ENCODE peak calls at places on chromosomes 12 and 14, in eight cellular contexts. R, T, O, J, A, G, N and S are unnamed samples.

GRCh38 chr14:95410838-95411237 is 91.1 kb upstream of the CLMN start:
- DNase-seq in R (no peak), T (no peak), O (no peak), J (no peak), A (no peak), G (no peak), N (no peak), S (no peak)

GRCh38 chr14:51020024-51020710 is 74.7 kb downstream of the TRIM9 start:
- DNase-seq in R (peak), T (no peak), O (no peak), J (no peak), A (no peak), G (no peak), N (no peak), S (no peak)

GRCh38 chr14:54564071-54564798 is 2.7 kb upstream of the SAMD4A start:
- DNase-seq in R (peak), T (peak), O (no peak), J (no peak), A (peak), G (no peak), N (peak), S (peak)

GRCh38 chr12:4252595-4252994 is 21.0 kb upstream of the CCND2 start:
- DNase-seq in R (no peak), T (no peak), O (no peak), J (no peak), A (no peak), G (no peak), N (no peak), S (no peak)

GRCh38 chr14:71762575-71762974 is 169.7 kb upstream of the RGS6 start:
- DNase-seq in R (no peak), T (no peak), O (no peak), J (no peak), A (no peak), G (no peak), N (no peak), S (no peak)

GRCh38 chr12:131074221-131075083 is 120.7 kb downstream of the ADGRD1 start:
- DNase-seq in R (peak), T (no peak), O (no peak), J (no peak), A (no peak), G (peak), N (no peak), S (no peak)

GRCh38 chr14:100129161-100129589 is 30.3 kb downstream of the DEGS2 start:
- DNase-seq in R (peak), T (peak), O (no peak), J (no peak), A (no peak), G (no peak), N (no peak), S (no peak)

GRCh38 chr12:48184549-48184922 is 1.1 kb downstream of the CCDC184 start:
- DNase-seq in R (no peak), T (no peak), O (no peak), J (no peak), A (no peak), G (no peak), N (no peak), S (no peak)

GRCh38 chr14:90409209-90409730 is 12.4 kb downstream of the CALM1 start:
- DNase-seq in R (peak), T (peak), O (peak), J (no peak), A (no peak), G (no peak), N (no peak), S (no peak)

GRCh38 chr14:92986254-92987147 is 63.6 kb downstream of the CHGA start:
- DNase-seq in R (peak), T (peak), O (peak), J (no peak), A (no peak), G (peak), N (no peak), S (no peak)

GRCh38 chr14:98194821-98195220 is 1077.2 kb downstream of the BCL11B start:
- DNase-seq in R (no peak), T (no peak), O (peak), J (no peak), A (no peak), G (no peak), N (no peak), S (no peak)

GRCh38 chr12:123572391-123572790 is 12.0 kb upstream of the TMED2 start:
- DNase-seq in R (no peak), T (no peak), O (no peak), J (no peak), A (no peak), G (no peak), N (no peak), S (no peak)

GRCh38 chr12:71685961-71686657 is at the start of gene TMEM19:
- DNase-seq in R (peak), T (peak), O (peak), J (peak), A (peak), G (peak), N (peak), S (peak)

GRCh38 chr12:103105971-103106597 is 148.6 kb downstream of the ASCL1 start:
- DNase-seq in R (no peak), T (no peak), O (no peak), J (no peak), A (no peak), G (no peak), N (no peak), S (no peak)

GRCh38 chr14:76918176-76918750 is 92.1 kb downstream of the LRRC74A start:
- DNase-seq in R (peak), T (peak), O (peak), J (peak), A (no peak), G (peak), N (peak), S (no peak)

GRCh38 chr12:5026342-5026938 is 17.2 kb upstream of the KCNA5 start:
- DNase-seq in R (no peak), T (no peak), O (no peak), J (no peak), A (no peak), G (no peak), N (no peak), S (no peak)

GRCh38 chr14:75715926-75716780 is 55.1 kb downstream of the TTLL5 start:
- DNase-seq in R (no peak), T (peak), O (no peak), J (peak), A (no peak), G (no peak), N (no peak), S (no peak)

GRCh38 chr12:65937181-65937641 is 112.9 kb downstream of the HMGA2 start:
- DNase-seq in R (no peak), T (no peak), O (no peak), J (peak), A (no peak), G (no peak), N (no peak), S (no peak)

GRCh38 chr12:21509768-21510167 is 8.2 kb downstream of the GOLT1B start:
- DNase-seq in R (no peak), T (no peak), O (no peak), J (no peak), A (peak), G (no peak), N (no peak), S (no peak)

GRCh38 chr12:89597210-89597609 is 71.4 kb upstream of the POC1B start:
- DNase-seq in R (no peak), T (no peak), O (no peak), J (no peak), A (no peak), G (no peak), N (no peak), S (no peak)

GRCh38 chr12:88578821-88579518 is 1.3 kb downstream of the KITLG start:
- DNase-seq in R (no peak), T (peak), O (no peak), J (peak), A (no peak), G (no peak), N (peak), S (peak)

GRCh38 chr12:28857327-28857726 is 291.8 kb upstream of the FAR2 start:
- DNase-seq in R (no peak), T (no peak), O (no peak), J (no peak), A (no peak), G (no peak), N (no peak), S (no peak)

GRCh38 chr12:51759175-51759574 is 89.3 kb downstream of the FIGNL2 start:
- DNase-seq in R (no peak), T (peak), O (no peak), J (no peak), A (no peak), G (no peak), N (no peak), S (no peak)

GRCh38 chr14:70020350-70021170 is 141.3 kb downstream of the SMOC1 start:
- DNase-seq in R (peak), T (no peak), O (no peak), J (no peak), A (no peak), G (no peak), N (no peak), S (no peak)

GRCh38 chr12:43551971-43552559 is at the start of gene ADAMTS20:
- DNase-seq in R (peak), T (no peak), O (no peak), J (peak), A (no peak), G (no peak), N (no peak), S (peak)

GRCh38 chr14:65412881-65413738 is 580 bp downstream of the FUT8 start:
- DNase-seq in R (peak), T (peak), O (peak), J (peak), A (peak), G (peak), N (peak), S (peak)

GRCh38 chr12:51970904-51971646 is 19.6 kb downstream of the ACVR1B start:
- DNase-seq in R (peak), T (peak), O (no peak), J (peak), A (peak), G (no peak), N (no peak), S (no peak)

GRCh38 chr14:47366006-47366405 is 309.4 kb downstream of the MDGA2 start:
- DNase-seq in R (no peak), T (no peak), O (no peak), J (no peak), A (no peak), G (no peak), N (no peak), S (peak)